ENCODE peak calls at places on chromosomes 1 and 21, in eight cellular contexts. K is suprapubic skin; G is HL-60; Z is body of pancreas; M is aorta; C is brain microvascular endothelial cell; S is effector memory CD4-positive, alpha-beta T cell; U is Panc1. V is an unnamed sample.
A peak's percentile ranks its signal among the peaks of the same experiment; 100 is the strongest.

GRCh38 chr1:168626326-168626725 is 49.9 kb downstream of the XCL1 start:
- DNase-seq in K (no peak), G (peak; percentile 36), Z (no peak), M (no peak), C (no peak), S (no peak), U (no peak), V (no peak)

GRCh38 chr1:3304255-3304654 is 150.2 kb upstream of the ARHGEF16 start:
- DNase-seq in K (no peak), G (no peak), Z (no peak), M (no peak), C (no peak), S (no peak), U (no peak), V (no peak)

GRCh38 chr21:32782698-32783097 is 11.1 kb upstream of the PAXBP1 start:
- DNase-seq in K (no peak), G (no peak), Z (no peak), M (no peak), C (no peak), S (no peak), U (no peak), V (no peak)

GRCh38 chr1:57898531-57898930 is 474.7 kb upstream of the DAB1 start:
- DNase-seq in K (no peak), G (no peak), Z (no peak), M (no peak), C (no peak), S (no peak), U (no peak), V (no peak)

GRCh38 chr1:12132078-12132477 is 34.7 kb upstream of the TNFRSF1B start:
- DNase-seq in K (no peak), G (no peak), Z (no peak), M (no peak), C (no peak), S (no peak), U (peak; percentile 94), V (no peak)

GRCh38 chr1:22529901-22530621 is 33.2 kb upstream of the EPHA8 start:
- DNase-seq in K (no peak), G (no peak), Z (peak; percentile 15), M (peak; percentile 70), C (no peak), S (no peak), U (no peak), V (no peak)

GRCh38 chr1:7648761-7649384 is 122.2 kb upstream of the VAMP3 start:
- DNase-seq in K (no peak), G (peak; percentile 97), Z (peak; percentile 77), M (no peak), C (no peak), S (no peak), U (no peak), V (no peak)

GRCh38 chr1:14989931-14990728 is 163.4 kb upstream of the TMEM51 start:
- DNase-seq in K (no peak), G (no peak), Z (no peak), M (no peak), C (no peak), S (no peak), U (no peak), V (no peak)

GRCh38 chr1:223230161-223230881 is 87.3 kb upstream of the TLR5 start:
- DNase-seq in K (no peak), G (no peak), Z (no peak), M (no peak), C (peak; percentile 67), S (no peak), U (no peak), V (no peak)

GRCh38 chr1:109204484-109204883 is 9.2 kb upstream of the SARS1 start:
- DNase-seq in K (no peak), G (no peak), Z (no peak), M (no peak), C (no peak), S (no peak), U (no peak), V (no peak)

GRCh38 chr1:201269241-201269640 is 14.1 kb upstream of the PKP1 start:
- DNase-seq in K (peak; percentile 34), G (no peak), Z (no peak), M (no peak), C (no peak), S (no peak), U (no peak), V (no peak)

GRCh38 chr1:165224504-165224903 is 132.0 kb downstream of the LMX1A start:
- DNase-seq in K (no peak), G (no peak), Z (no peak), M (no peak), C (no peak), S (no peak), U (no peak), V (no peak)

GRCh38 chr1:162357681-162358266 is 18.9 kb downstream of the SPATA46 start:
- DNase-seq in K (no peak), G (peak; percentile 31), Z (no peak), M (no peak), C (peak; percentile 33), S (no peak), U (no peak), V (no peak)

GRCh38 chr1:180630408-180631196 is 1.2 kb upstream of the XPR1 start:
- DNase-seq in K (no peak), G (no peak), Z (no peak), M (no peak), C (no peak), S (no peak), U (no peak), V (no peak)

GRCh38 chr1:84959294-84959693 is 37.6 kb downstream of the MCOLN2 start:
- DNase-seq in K (no peak), G (no peak), Z (no peak), M (no peak), C (no peak), S (no peak), U (no peak), V (no peak)

GRCh38 chr1:117634631-117635030 is 28.8 kb downstream of the TENT5C start:
- DNase-seq in K (peak; percentile 29), G (no peak), Z (no peak), M (no peak), C (no peak), S (no peak), U (no peak), V (no peak)

GRCh38 chr1:30327370-30328099 is 395.9 kb downstream of the MATN1 start:
- DNase-seq in K (peak; percentile 38), G (no peak), Z (no peak), M (no peak), C (no peak), S (no peak), U (no peak), V (no peak)

GRCh38 chr1:214504330-214504729 is 47.1 kb downstream of the PTPN14 start:
- DNase-seq in K (no peak), G (no peak), Z (no peak), M (no peak), C (no peak), S (no peak), U (no peak), V (no peak)

GRCh38 chr1:214503553-214503952 is 47.8 kb downstream of the PTPN14 start:
- DNase-seq in K (no peak), G (no peak), Z (no peak), M (no peak), C (no peak), S (no peak), U (no peak), V (no peak)

GRCh38 chr1:214505134-214505533 is 46.3 kb downstream of the PTPN14 start:
- DNase-seq in K (no peak), G (no peak), Z (peak; percentile 38), M (no peak), C (no peak), S (no peak), U (no peak), V (no peak)

GRCh38 chr1:214510477-214510876 is 40.9 kb downstream of the PTPN14 start:
- DNase-seq in K (no peak), G (no peak), Z (no peak), M (no peak), C (no peak), S (no peak), U (no peak), V (no peak)

GRCh38 chr1:214506972-214507431 is 44.4 kb downstream of the PTPN14 start:
- DNase-seq in K (no peak), G (no peak), Z (peak; percentile 62), M (no peak), C (no peak), S (no peak), U (no peak), V (no peak)
- H3K27me3 ChIP-seq in K (no peaks in the 10 kb centered on the region), G (no peaks in the 10 kb centered on the region), Z (no peaks in the 10 kb centered on the region), M (no peaks in the 10 kb centered on the region), C (no peaks in the 10 kb centered on the region), S (no peaks in the 10 kb centered on the region), U (no peaks in the 10 kb centered on the region), V (no peaks in the 10 kb centered on the region)

DNA sequence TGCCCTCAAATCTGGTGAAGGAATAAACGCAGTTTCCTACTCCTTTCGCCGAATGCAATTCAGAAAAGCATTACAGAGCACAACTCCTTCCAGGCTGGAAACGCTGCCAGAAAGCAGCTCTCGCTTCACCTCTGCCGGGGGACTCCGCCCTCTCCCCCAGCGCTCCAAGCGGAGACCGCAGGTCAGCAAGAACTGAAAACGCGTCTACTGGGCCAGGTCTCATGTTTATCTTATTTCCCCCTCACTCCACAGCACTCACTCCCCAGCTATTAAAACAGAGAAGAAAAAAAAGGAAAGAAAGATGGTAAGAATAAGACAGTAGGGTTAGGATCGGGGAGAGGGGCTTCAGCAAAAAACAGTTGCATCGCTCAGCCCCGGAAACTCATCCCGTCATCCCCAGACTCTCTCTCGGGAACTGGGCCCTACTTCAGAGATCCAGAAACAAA is 833 bp upstream of the RCOR3 start:
- DNase-seq in K (peak; percentile 88), G (peak; percentile 84), Z (peak; percentile 90), M (peak; percentile 91), C (peak; percentile 63), S (peak; percentile 41), U (no peak), V (peak; percentile 23)
- H3K4me3 ChIP-seq in K (peak overlapping the region; percentile 95), G (peak overlapping the region; percentile 51), Z (peak overlapping the region; percentile 100), M (peak overlapping the region; percentile 62), C (peak overlapping the region; percentile 91), S (peak overlapping the region; percentile 81), U (peak overlapping the region; percentile 95), V (peak overlapping the region; percentile 88)

GRCh38 chr1:32924881-32925344 is 23.7 kb upstream of the TMEM54 start:
- DNase-seq in K (no peak), G (no peak), Z (no peak), M (no peak), C (no peak), S (no peak), U (no peak), V (no peak)
- H3K27me3 ChIP-seq in K (peaks cover 33% of the 10 kb centered on the region), G (peaks cover 35% of the 10 kb centered on the region), Z (peaks cover 3% of the 10 kb centered on the region), M (no peaks in the 10 kb centered on the region), C (no peaks in the 10 kb centered on the region), S (peaks cover 7% of the 10 kb centered on the region), U (no peaks in the 10 kb centered on the region), V (peaks cover 27% of the 10 kb centered on the region)

DNA sequence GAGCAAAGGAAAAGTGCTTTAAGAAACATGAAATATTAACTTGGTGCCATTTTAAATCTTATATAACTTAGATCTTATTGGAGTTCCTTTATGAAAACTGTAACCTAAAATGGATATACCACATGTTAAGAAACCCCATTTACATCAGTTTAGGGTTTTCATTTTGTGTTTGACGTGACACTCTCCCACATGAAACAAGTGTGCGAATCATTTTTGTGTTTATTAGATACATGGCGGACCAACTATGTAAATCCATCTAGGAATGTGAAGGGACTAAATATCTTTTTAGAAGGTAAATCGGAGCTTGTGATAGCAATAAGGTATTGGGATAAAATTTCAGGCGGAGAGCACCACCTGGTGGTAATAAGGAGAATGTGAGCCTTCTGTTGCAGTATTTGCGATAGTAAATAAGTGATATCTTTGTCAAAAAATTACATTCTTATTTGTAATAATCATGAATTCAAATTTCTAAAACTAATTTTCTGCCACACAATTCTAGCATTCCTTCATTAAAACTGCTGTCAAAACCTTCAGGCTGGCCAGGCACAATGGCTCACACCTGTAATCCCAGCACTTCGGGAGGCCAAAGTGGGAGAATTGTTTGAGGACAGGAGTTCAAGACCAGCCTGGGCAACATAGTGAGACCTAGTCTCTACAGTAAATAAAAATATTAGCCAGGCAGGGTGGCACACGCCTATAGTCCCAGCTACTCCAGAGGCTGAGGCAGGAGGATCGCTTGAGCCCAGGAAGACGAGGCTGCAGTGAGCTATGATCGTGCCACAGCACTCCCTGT is 31.3 kb downstream of the SMAP2 start:
- DNase-seq in K (no peak), G (peak; percentile 39), Z (peak; percentile 38), M (no peak), C (peak; percentile 31), S (peak; percentile 35), U (peak; percentile 59), V (no peak)
- H3K4me3 ChIP-seq in K (no peak overlapping the region), G (no peak overlapping the region), Z (no peak overlapping the region), M (no peak overlapping the region), C (no peak overlapping the region), S (no peak overlapping the region), U (no peak overlapping the region), V (no peak overlapping the region)